ENCODE peak calls at places on chromosomes 4 and X, in five cellular contexts. One of them, this sample, is unnamed.

GRCh38 chrX:105821471-105822081 is 763 bp upstream of the NRK start:
- DNase-seq in GM12878: no peak
- DNase-seq in NB4: no peak
- DNase-seq in ovary: peak
- DNase-seq in right lobe of liver: no peak
- DNase-seq in this sample: no peak

GRCh38 chr4:161629694-161630441 is 533.9 kb downstream of the FSTL5 start:
- DNase-seq in right lobe of liver: no peak
- DNase-seq in ovary: no peak
- DNase-seq in NB4: no peak
- DNase-seq in GM12878: no peak
- DNase-seq in this sample: no peak

GRCh38 chrX:151703487-151703886 is 8.2 kb downstream of the PRRG3 start:
- DNase-seq in ovary: peak
- DNase-seq in right lobe of liver: no peak
- DNase-seq in GM12878: no peak
- DNase-seq in NB4: no peak
- DNase-seq in this sample: no peak

GRCh38 chr4:149911995-149912394 is 96.4 kb upstream of the IQCM start:
- DNase-seq in ovary: no peak
- DNase-seq in right lobe of liver: no peak
- DNase-seq in NB4: no peak
- DNase-seq in GM12878: no peak
- DNase-seq in this sample: no peak

GRCh38 chr4:81648576-81649272 is 177.0 kb upstream of the RASGEF1B start:
- DNase-seq in GM12878: peak
- DNase-seq in ovary: peak
- DNase-seq in right lobe of liver: no peak
- DNase-seq in NB4: no peak
- DNase-seq in this sample: no peak

GRCh38 chr4:8772499-8773123 is 99.0 kb downstream of the HMX1 start:
- DNase-seq in GM12878: no peak
- DNase-seq in ovary: no peak
- DNase-seq in NB4: peak
- DNase-seq in right lobe of liver: no peak
- DNase-seq in this sample: no peak

GRCh38 chr4:82381661-82382284 is 8.0 kb upstream of the HNRNPD start:
- DNase-seq in ovary: no peak
- DNase-seq in right lobe of liver: no peak
- DNase-seq in NB4: no peak
- DNase-seq in GM12878: no peak
- DNase-seq in this sample: no peak

GRCh38 chr4:17063870-17064269 is 165.4 kb upstream of the LDB2 start:
- DNase-seq in NB4: no peak
- DNase-seq in GM12878: no peak
- DNase-seq in ovary: no peak
- DNase-seq in right lobe of liver: no peak
- DNase-seq in this sample: no peak

GRCh38 chr4:18025263-18025662 is 3.7 kb upstream of the LCORL start:
- DNase-seq in NB4: no peak
- DNase-seq in ovary: no peak
- DNase-seq in right lobe of liver: no peak
- DNase-seq in GM12878: no peak
- DNase-seq in this sample: no peak

GRCh38 chr4:119290598-119290997 is 31.3 kb downstream of the FABP2 start:
- DNase-seq in GM12878: no peak
- DNase-seq in right lobe of liver: no peak
- DNase-seq in NB4: no peak
- DNase-seq in ovary: no peak
- DNase-seq in this sample: no peak

GRCh38 chr4:155734065-155734464 is 24.8 kb upstream of the GUCY1B1 start:
- DNase-seq in ovary: no peak
- DNase-seq in NB4: no peak
- DNase-seq in right lobe of liver: no peak
- DNase-seq in GM12878: no peak
- DNase-seq in this sample: no peak

GRCh38 chr4:72314869-72315268 is 254.2 kb downstream of the ADAMTS3 start:
- DNase-seq in ovary: no peak
- DNase-seq in NB4: no peak
- DNase-seq in GM12878: no peak
- DNase-seq in right lobe of liver: no peak
- DNase-seq in this sample: no peak

GRCh38 chr4:69782651-69783310 is 22.4 kb upstream of the SULT1B1 start:
- DNase-seq in NB4: no peak
- DNase-seq in ovary: no peak
- DNase-seq in right lobe of liver: no peak
- DNase-seq in GM12878: no peak
- DNase-seq in this sample: no peak

GRCh38 chr4:47643845-47644244 is 158.8 kb downstream of the ATP10D start:
- DNase-seq in right lobe of liver: no peak
- DNase-seq in ovary: no peak
- DNase-seq in GM12878: no peak
- DNase-seq in NB4: no peak
- DNase-seq in this sample: no peak

DNA sequence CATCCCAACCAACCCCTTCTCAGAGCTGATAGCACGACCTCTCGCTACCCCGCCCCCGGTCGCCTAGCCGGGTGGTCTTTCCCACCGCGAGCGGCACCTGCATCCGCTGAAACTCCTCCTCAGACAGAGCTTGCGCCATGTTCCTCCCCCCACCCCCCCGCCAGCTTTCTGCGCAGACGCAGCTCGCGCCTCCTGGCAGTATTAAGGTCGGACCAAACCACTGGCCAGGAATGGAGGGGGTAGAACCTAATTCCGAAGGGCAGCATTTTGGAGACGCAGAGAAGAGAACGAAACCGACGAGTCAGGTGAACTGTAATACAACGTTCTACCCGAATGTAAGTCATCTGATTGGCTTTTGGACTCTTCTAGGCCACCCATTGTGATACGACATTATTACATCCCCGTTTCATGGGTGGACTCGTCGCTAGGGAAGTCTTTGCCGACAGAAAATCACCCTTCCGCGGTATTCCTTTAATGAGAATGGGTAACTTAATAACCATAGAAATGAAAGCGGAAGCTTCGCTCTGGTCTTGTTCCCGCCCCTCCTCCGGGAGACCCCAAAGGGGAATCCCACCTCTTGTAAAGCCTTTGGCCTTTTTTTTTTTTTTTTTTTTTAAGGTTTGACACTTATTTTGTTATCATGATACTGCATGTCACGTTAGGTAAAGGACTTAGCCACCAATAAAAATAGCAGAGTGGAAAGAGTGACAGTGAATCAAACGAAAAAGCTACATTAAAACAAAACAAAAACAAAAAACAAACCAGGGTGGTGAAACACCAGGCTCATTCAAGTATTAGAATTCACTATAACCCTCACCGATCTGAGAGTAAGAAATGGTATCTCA is at the start of gene GRIPAP1:
- DNase-seq in right lobe of liver: peak
- DNase-seq in ovary: peak
- DNase-seq in GM12878: peak
- DNase-seq in NB4: peak
- DNase-seq in this sample: peak
- TF ChIP-seq POLR2A in right lobe of liver: peak
- TF ChIP-seq POLR2A in ovary: peak
- TF ChIP-seq POLR2A in GM12878: peak
- TF ChIP-seq POLR2A in NB4: peak
- TF ChIP-seq POLR2A in this sample: peak

DNA sequence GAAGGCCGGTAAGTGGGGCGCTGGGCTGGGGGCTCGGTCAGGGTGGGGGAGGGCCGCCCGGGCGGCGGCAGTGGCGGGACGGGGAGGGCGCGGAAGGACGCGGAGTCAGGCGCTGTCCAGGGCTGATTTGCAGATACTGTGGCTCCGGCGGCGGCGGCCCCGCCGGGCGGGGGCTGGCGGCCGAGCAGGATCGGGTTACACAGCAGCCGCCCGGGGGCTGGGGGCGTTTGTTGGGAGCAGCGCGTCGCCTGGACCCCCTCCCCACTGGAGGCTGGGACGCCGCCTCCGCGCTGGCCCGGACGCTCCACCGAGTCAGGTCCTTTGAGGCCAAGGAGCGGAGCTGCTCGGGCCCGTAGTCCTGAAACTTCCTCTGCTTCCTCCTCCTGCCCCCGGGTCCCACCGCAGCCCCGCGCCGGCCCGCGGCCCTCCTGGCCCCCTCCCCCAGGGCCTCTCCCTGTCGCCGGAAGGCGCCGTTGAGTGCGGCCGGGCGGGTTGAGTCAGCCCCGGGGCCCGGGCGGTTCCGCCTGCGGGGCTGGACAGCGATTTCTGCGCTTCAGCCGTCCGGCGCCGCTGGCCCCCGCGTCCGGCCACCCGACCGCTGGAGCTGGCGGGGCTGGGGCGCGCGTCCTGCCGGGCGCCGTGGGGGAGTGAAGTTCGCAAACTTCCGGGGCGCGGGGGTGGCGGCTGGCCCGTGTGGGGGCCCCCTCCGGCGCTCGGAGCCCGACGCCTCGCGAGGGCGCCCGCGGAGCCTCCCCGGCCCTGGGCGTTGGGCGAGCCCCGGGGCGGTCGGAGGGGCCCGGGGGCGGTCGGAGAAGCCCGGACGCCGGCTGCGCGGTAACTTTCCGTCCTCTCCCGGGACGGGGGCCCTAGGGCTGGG is 744 bp downstream of the REST start:
- DNase-seq in GM12878: no peak
- DNase-seq in ovary: peak
- DNase-seq in right lobe of liver: peak
- DNase-seq in NB4: peak
- DNase-seq in this sample: peak
- TF ChIP-seq POLR2A in GM12878: peak
- TF ChIP-seq POLR2A in ovary: no peak
- TF ChIP-seq POLR2A in right lobe of liver: peak
- TF ChIP-seq POLR2A in NB4: no peak
- TF ChIP-seq POLR2A in this sample: no peak

DNA sequence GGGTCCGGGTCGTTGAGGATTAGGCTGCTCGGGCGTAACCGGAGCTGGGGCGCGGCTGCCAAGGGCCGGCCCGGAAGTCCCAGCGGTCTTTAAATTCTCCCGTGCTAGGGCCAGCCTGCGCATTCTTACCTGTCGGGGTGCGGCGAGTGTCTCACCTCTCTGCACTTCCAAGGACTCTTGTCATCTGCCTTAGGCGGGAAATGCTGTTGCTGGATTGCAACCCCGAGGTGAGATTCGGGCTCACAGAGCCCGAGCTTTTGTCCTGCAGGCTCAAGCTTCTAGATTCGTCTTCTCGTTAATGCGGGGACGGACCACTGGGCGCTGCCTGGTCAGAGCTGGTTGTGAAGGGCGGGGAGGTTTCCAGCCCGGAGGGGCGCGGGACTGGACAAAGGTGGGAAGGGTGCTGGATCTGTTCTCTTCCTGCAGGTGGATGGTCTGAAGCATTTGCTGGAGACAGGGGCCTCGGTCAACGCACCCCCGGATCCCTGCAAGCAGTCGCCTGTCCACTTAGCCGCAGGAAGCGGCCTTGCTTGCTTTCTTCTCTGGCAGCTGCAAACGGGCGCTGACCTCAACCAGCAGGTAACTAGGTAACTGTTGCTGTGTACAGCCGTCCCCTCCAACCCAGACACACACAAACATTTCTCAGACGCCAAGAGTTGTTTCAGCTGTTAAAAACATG is at the start of gene ANKRD37:
- DNase-seq in NB4: no peak
- DNase-seq in right lobe of liver: peak
- DNase-seq in GM12878: no peak
- DNase-seq in ovary: no peak
- DNase-seq in this sample: no peak
- TF ChIP-seq POLR2A in NB4: no peak
- TF ChIP-seq POLR2A in right lobe of liver: peak
- TF ChIP-seq POLR2A in GM12878: peak
- TF ChIP-seq POLR2A in ovary: no peak
- TF ChIP-seq POLR2A in this sample: peak

GRCh38 chr4:87026795-87027495 is 92.1 kb downstream of the AFF1 start:
- DNase-seq in NB4: peak
- DNase-seq in right lobe of liver: no peak
- DNase-seq in GM12878: peak
- DNase-seq in ovary: no peak
- DNase-seq in this sample: no peak
- TF ChIP-seq POLR2A in NB4: no peak
- TF ChIP-seq POLR2A in right lobe of liver: no peak
- TF ChIP-seq POLR2A in GM12878: no peak
- TF ChIP-seq POLR2A in ovary: no peak
- TF ChIP-seq POLR2A in this sample: no peak

DNA sequence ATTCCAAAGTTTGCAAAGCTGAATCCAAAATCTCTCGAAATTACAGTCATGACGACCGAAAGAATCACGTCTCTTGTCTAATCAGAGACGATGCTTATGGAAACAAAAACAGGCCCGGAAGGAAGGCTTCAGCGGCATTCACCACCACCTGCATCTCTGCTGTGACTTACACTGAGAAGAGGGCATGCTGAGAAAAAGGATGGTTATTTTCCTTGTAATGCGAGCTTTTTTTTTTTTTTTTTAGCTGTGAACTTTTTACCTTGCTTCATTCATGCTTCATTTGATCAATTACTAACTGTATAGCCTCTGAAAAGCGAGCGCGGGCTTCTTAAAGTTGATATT is 209.2 kb downstream of the SOWAHB start:
- DNase-seq in GM12878: no peak
- DNase-seq in right lobe of liver: no peak
- DNase-seq in ovary: no peak
- DNase-seq in NB4: no peak
- DNase-seq in this sample: no peak
- TF ChIP-seq POLR2A in GM12878: no peak
- TF ChIP-seq POLR2A in right lobe of liver: no peak
- TF ChIP-seq POLR2A in ovary: no peak
- TF ChIP-seq POLR2A in NB4: no peak
- TF ChIP-seq POLR2A in this sample: no peak

This sample was measured in H54.